ENCODE peak calls at places on chromosomes 7 and 10, in ten cellular contexts. O is adrenal gland; A is CD4-positive, CD25-positive, alpha-beta regulatory T cell; T is psoas muscle; F is astrocyte; Y is IMR-90; S is Peyer's patch; W is trophoblast cell; Z is kidney; M is PC-3. D is an unnamed sample. For H3K4me1, the result is how much of the 10 kb centered on the place peaks cover.

GRCh38 chr10:2463301-2463700 is 604.0 kb upstream of the PFKP start:
- DNase-seq in O (no peak), A (no peak), T (no peak), F (peak), Y (no peak), S (no peak), W (no peak), Z (no peak), M (no peak), D (no peak)

GRCh38 chr7:106425017-106425719 is 140.4 kb upstream of the NAMPT start:
- DNase-seq in O (peak), A (peak), T (peak), F (peak), Y (peak), S (no peak), W (peak), Z (peak), M (peak), D (peak)

GRCh38 chr7:146701166-146701565 is 584.6 kb downstream of the CNTNAP2 start:
- DNase-seq in O (no peak), A (no peak), T (no peak), F (no peak), Y (no peak), S (no peak), W (no peak), Z (no peak), M (no peak), D (no peak)

GRCh38 chr10:108208732-108209131 is 1044.2 kb upstream of the SORCS1 start:
- DNase-seq in O (no peak), A (no peak), T (no peak), F (no peak), Y (no peak), S (no peak), W (no peak), Z (no peak), M (no peak), D (no peak)

GRCh38 chr7:71694678-71695077 is 562.7 kb downstream of the GALNT17 start:
- DNase-seq in O (no peak), A (no peak), T (no peak), F (no peak), Y (no peak), S (no peak), W (no peak), Z (no peak), M (no peak), D (no peak)

GRCh38 chr7:103141753-103142404 is 7.0 kb downstream of the NAPEPLD start:
- DNase-seq in O (no peak), A (no peak), T (no peak), F (peak), Y (no peak), S (no peak), W (no peak), Z (no peak), M (peak), D (peak)

GRCh38 chr7:131899271-131900030 is 343.0 kb upstream of the PODXL start:
- DNase-seq in O (no peak), A (no peak), T (no peak), F (peak), Y (no peak), S (no peak), W (no peak), Z (no peak), M (no peak), D (no peak)

GRCh38 chr7:70193514-70193913 is 595.2 kb downstream of the AUTS2 start:
- DNase-seq in O (no peak), A (no peak), T (no peak), F (peak), Y (peak), S (no peak), W (no peak), Z (no peak), M (no peak), D (no peak)

GRCh38 chr7:27730112-27730511 is 9.8 kb upstream of the TAX1BP1 start:
- DNase-seq in O (no peak), A (no peak), T (no peak), F (no peak), Y (no peak), S (no peak), W (no peak), Z (no peak), M (no peak), D (no peak)

GRCh38 chr7:148862481-148862880 is 21.6 kb downstream of the EZH2 start:
- DNase-seq in O (no peak), A (no peak), T (no peak), F (no peak), Y (no peak), S (no peak), W (no peak), Z (no peak), M (no peak), D (no peak)

GRCh38 chr10:112768121-112768520 is 181.9 kb upstream of the TCF7L2 start:
- DNase-seq in O (no peak), A (no peak), T (no peak), F (no peak), Y (no peak), S (no peak), W (no peak), Z (no peak), M (no peak), D (no peak)

GRCh38 chr7:100584677-100585510 is 1.0 kb downstream of the LRCH4 start:
- DNase-seq in O (peak), A (no peak), T (no peak), F (peak), Y (peak), S (peak), W (peak), Z (peak), M (peak), D (peak)

GRCh38 chr7:50957427-50957826 is 174.7 kb upstream of the GRB10 start:
- DNase-seq in O (no peak), A (no peak), T (no peak), F (no peak), Y (no peak), S (no peak), W (no peak), Z (no peak), M (peak), D (no peak)

GRCh38 chr10:35184527-35185171 is 58.0 kb downstream of the CREM start:
- DNase-seq in O (no peak), A (no peak), T (no peak), F (no peak), Y (no peak), S (no peak), W (no peak), Z (no peak), M (no peak), D (no peak)

GRCh38 chr7:112290065-112290464 is 83.6 kb downstream of the ZNF277 start:
- DNase-seq in O (no peak), A (no peak), T (no peak), F (peak), Y (peak), S (no peak), W (no peak), Z (no peak), M (peak), D (no peak)

GRCh38 chr10:62095341-62096071 is 173.1 kb downstream of the RTKN2 start:
- DNase-seq in O (no peak), A (no peak), T (no peak), F (peak), Y (peak), S (no peak), W (no peak), Z (no peak), M (peak), D (peak)

GRCh38 chr7:135662373-135663114 is at the start of gene STMP1:
- DNase-seq in O (peak), A (peak), T (peak), F (peak), Y (peak), S (peak), W (peak), Z (peak), M (peak), D (peak)

GRCh38 chr7:155490697-155491628 is 33.0 kb downstream of the EN2 start:
- DNase-seq in O (no peak), A (no peak), T (peak), F (no peak), Y (no peak), S (no peak), W (no peak), Z (peak), M (no peak), D (no peak)

GRCh38 chr7:100469227-100470044 is 5.4 kb upstream of the SPACDR start:
- DNase-seq in O (peak), A (peak), T (peak), F (no peak), Y (peak), S (peak), W (peak), Z (peak), M (peak), D (peak)

GRCh38 chr10:30228638-30229037 is 120.4 kb downstream of the MTPAP start:
- DNase-seq in O (no peak), A (no peak), T (no peak), F (no peak), Y (no peak), S (no peak), W (no peak), Z (no peak), M (no peak), D (no peak)

GRCh38 chr7:140261522-140261921 is 84.7 kb upstream of the KDM7A start:
- DNase-seq in O (no peak), A (no peak), T (no peak), F (no peak), Y (no peak), S (no peak), W (no peak), Z (no peak), M (no peak), D (no peak)

GRCh38 chr10:78458983-78459638 is 425.4 kb downstream of the RPS24 start:
- DNase-seq in O (peak), A (no peak), T (no peak), F (peak), Y (peak), S (no peak), W (no peak), Z (no peak), M (peak), D (peak)

GRCh38 chr7:43559171-43559938 is 23.6 kb upstream of the STK17A start:
- DNase-seq in O (no peak), A (no peak), T (no peak), F (no peak), Y (no peak), S (no peak), W (peak), Z (no peak), M (no peak), D (no peak)

GRCh38 chr7:138125119-138125518 is 48.9 kb downstream of the AKR1D1 start:
- DNase-seq in O (no peak), A (no peak), T (no peak), F (peak), Y (no peak), S (no peak), W (no peak), Z (no peak), M (peak), D (no peak)

GRCh38 chr10:120480065-120480600 is 23.1 kb downstream of the PLPP4 start:
- DNase-seq in O (no peak), A (no peak), T (no peak), F (no peak), Y (no peak), S (no peak), W (no peak), Z (no peak), M (peak), D (no peak)

GRCh38 chr10:105102977-105103376 is 461.9 kb downstream of the SORCS3 start:
- DNase-seq in O (no peak), A (no peak), T (no peak), F (no peak), Y (no peak), S (no peak), W (no peak), Z (no peak), M (no peak), D (no peak)

GRCh38 chr10:17094844-17095243 is 34.8 kb downstream of the CUBN start:
- DNase-seq in O (no peak), A (no peak), T (no peak), F (no peak), Y (no peak), S (no peak), W (no peak), Z (no peak), M (no peak), D (no peak)

GRCh38 chr10:20004087-20004523 is 187.9 kb downstream of the PLXDC2 start:
- DNase-seq in O (peak), A (no peak), T (peak), F (peak), Y (peak), S (no peak), W (peak), Z (no peak), M (no peak), D (no peak)

GRCh38 chr10:20006169-20006870 is 190.1 kb downstream of the PLXDC2 start:
- DNase-seq in O (no peak), A (no peak), T (no peak), F (no peak), Y (no peak), S (no peak), W (no peak), Z (no peak), M (no peak), D (no peak)

GRCh38 chr10:20005638-20006037 is 189.4 kb downstream of the PLXDC2 start:
- DNase-seq in O (no peak), A (no peak), T (no peak), F (no peak), Y (no peak), S (no peak), W (no peak), Z (no peak), M (no peak), D (no peak)

GRCh38 chr10:19999440-19999839 is 183.2 kb downstream of the PLXDC2 start:
- DNase-seq in O (no peak), A (no peak), T (no peak), F (no peak), Y (no peak), S (no peak), W (no peak), Z (no peak), M (no peak), D (no peak)

DNA sequence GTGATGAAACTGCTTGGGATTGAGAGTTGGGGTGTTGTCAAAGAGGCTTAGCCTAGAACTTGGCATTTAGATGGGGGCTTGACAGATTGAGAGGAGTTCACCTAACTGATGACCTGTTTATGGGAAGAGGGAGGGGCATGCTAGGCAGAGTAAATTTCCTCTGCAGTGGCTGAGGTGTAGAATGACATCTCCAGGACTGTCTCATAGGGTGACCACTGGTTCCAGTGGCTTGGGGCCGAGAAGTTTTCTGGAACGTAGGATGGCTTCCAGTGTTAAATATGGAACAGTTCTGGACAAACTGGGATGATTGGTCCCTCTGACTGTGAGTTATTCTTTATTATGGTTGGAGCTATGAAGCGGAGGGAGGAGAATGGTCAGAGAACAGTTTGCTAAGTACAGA is 186.4 kb downstream of the PLXDC2 start:
- DNase-seq in O (no peak), A (no peak), T (no peak), F (no peak), Y (no peak), S (no peak), W (no peak), Z (no peak), M (no peak), D (no peak)
- H3K4me1 ChIP-seq in O (under half), A (under half), T (under half), F (under half), Y (under half), S (under half), W (under half), Z (under half), M (under half), D (under half)

DNA sequence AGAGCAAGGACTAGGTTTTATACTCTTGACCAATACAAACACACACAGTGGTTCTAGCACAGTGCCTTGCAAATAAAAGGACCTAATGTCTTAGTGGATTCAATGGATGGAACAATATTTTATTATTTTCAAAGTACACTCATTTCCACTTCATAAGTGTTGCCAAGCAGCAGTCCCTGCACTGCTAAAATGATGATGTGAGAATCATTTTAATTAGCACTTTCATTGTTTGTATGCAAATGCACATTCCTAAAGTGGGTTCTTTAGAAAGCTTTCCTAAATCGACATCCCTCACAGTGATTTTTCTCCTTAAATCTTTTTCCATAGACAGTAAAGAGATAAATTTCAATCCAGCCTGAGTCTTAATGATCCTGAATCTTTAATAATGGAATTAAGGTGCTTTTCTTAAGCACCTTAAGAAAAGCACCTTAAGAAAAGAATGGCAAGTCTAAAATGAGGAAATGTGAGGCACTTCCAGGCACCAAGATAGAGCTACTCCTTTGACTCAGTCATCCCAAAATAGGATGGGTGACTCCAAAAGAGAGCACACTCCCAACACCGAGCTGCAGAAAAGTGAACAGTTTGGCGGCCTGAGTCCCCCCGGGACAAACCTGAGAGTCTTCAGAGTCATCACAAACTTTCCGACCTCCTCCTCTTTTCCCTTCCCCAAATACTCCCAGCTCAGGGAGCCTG is 84.5 kb downstream of the SORBS1 start:
- DNase-seq in O (no peak), A (no peak), T (no peak), F (no peak), Y (no peak), S (no peak), W (no peak), Z (no peak), M (no peak), D (no peak)
- H3K27ac ChIP-seq in O (peak), A (no peak), T (peak), F (no peak), Y (no peak), S (peak), W (no peak), Z (peak), M (no peak), D (no peak)

GRCh38 chr10:3848768-3849643 is 64.0 kb upstream of the KLF6 start:
- DNase-seq in O (no peak), A (no peak), T (no peak), F (peak), Y (peak), S (no peak), W (peak), Z (no peak), M (peak), D (no peak)

GRCh38 chr10:3853547-3853989 is 68.6 kb upstream of the KLF6 start:
- DNase-seq in O (no peak), A (no peak), T (no peak), F (peak), Y (no peak), S (no peak), W (no peak), Z (no peak), M (peak), D (no peak)

GRCh38 chr10:3850999-3851937 is 66.3 kb upstream of the KLF6 start:
- DNase-seq in O (no peak), A (no peak), T (no peak), F (peak), Y (peak), S (no peak), W (no peak), Z (no peak), M (peak), D (peak)

GRCh38 chr10:3853016-3853415 is 68.0 kb upstream of the KLF6 start:
- DNase-seq in O (no peak), A (no peak), T (no peak), F (no peak), Y (no peak), S (no peak), W (no peak), Z (no peak), M (no peak), D (no peak)

GRCh38 chr10:3852147-3852904 is 67.3 kb upstream of the KLF6 start:
- DNase-seq in O (peak), A (peak), T (peak), F (peak), Y (peak), S (peak), W (peak), Z (peak), M (peak), D (peak)
- H3K4me1 ChIP-seq in O (under half), A (under half), T (under half), F (under half), Y (under half), S (under half), W (under half), Z (under half), M (half or more), D (under half)

DNA sequence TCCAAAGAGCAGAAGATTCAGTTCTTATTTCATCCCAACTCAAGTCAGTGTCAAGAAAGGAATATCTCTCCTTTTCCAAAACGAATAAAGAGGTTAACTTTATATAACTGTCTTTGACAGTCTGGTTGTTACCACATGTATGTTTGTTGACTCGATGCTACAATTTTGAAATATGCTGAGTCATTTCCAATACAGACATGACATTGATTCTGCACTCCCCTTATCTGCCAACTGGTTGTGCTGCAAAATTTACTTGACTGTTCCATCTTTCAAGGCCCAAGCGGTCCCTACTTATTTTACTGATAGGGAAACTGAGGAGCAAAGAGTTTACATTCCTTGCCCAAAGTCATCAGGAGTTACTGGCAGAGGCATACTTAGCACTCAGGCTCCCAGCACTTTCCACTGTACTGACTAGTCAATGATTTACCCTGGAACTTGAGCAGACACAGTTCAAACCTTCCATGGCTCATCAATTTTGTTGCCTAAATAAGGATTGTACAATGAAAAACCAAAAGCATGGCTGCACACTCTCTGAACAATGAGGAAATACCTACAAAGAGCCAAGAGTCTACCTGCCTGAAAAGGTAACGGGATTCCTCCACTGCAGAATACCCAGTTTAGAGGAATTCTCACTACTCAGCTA is 52.8 kb downstream of the ABLIM1 start:
- DNase-seq in O (no peak), A (no peak), T (no peak), F (no peak), Y (no peak), S (no peak), W (no peak), Z (no peak), M (no peak), D (no peak)
- H3K27ac ChIP-seq in O (peak), A (peak), T (no peak), F (no peak), Y (no peak), S (no peak), W (no peak), Z (peak), M (no peak), D (peak)

GRCh38 chr7:13037216-13037615 is 349.8 kb downstream of the ARL4A start:
- DNase-seq in O (no peak), A (no peak), T (no peak), F (peak), Y (peak), S (no peak), W (no peak), Z (no peak), M (no peak), D (no peak)
- H3K4me1 ChIP-seq in O (under half), A (under half), T (under half), F (under half), Y (under half), S (under half), W (under half), Z (under half), M (under half), D (under half)

DNA sequence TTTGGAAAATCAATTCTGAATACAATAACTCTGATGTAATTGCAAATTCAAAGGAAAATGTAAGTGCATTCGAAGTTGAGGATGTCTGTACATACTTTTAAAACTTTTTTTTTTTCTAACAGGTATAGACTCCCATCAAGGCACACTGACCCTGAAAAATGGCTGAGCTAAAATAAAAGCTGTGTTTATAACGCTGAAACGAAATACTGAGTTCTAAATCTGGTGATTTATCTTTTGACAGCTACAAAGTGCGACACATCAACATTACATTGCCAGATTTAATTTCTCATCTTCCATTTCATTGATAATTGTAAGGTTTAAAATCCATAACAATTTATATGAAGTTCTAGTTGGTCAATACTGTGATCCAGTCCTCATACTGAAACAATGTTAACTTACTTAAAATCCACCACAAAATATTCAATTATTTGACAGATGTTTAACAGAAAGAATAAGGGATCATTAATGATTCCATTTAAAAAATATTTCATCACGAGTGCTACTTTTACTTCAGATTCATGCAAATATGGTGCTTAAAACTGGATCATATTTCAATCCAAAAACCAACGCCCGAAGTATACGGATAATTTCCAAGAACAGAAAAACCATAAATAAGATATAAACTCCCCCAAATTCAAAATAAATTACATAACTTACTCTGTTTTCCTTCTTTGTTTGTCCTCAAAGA is 1.4 kb downstream of the RAB11FIP2 start:
- DNase-seq in O (no peak), A (no peak), T (no peak), F (no peak), Y (no peak), S (no peak), W (no peak), Z (no peak), M (no peak), D (no peak)
- H3K27ac ChIP-seq in O (peak), A (no peak), T (peak), F (no peak), Y (no peak), S (peak), W (no peak), Z (peak), M (no peak), D (no peak)